ENCODE peak calls at places on chromosome 16, in ten cellular contexts. G is HCT116, T is neuronal stem cell, K is gastrocnemius medialis, V is upper lobe of left lung, I is K562, H is SJSA1, Q is aorta, D is A549, C is mucosa of descending colon. E is an unnamed sample.
A peak's percentile ranks its signal among the peaks of the same experiment; 100 is the strongest.

GRCh38 chr16:80559369-80559768 is 18.6 kb downstream of the DYNLRB2 start:
- DNase-seq in C (no peak), I (no peak), K (no peak), D (no peak), G (no peak), V (no peak), Q (no peak), H (no peak), T (no peak), E (no peak)

GRCh38 chr16:80988756-80989155 is 17.9 kb downstream of the CMC2 start:
- DNase-seq in I (no peak), G (no peak), H (no peak), Q (no peak), C (no peak), T (no peak), D (no peak), V (no peak), K (no peak), E (no peak)

GRCh38 chr16:138049-138417 is 440 bp downstream of the NPRL3 start:
- DNase-seq in V (no peak), Q (peak; percentile 56), H (peak; percentile 25), K (no peak), G (no peak), C (peak; percentile 15), I (peak; percentile 59), D (no peak), T (peak; percentile 56), E (peak; percentile 21)

GRCh38 chr16:53839150-53839549 is 135.2 kb downstream of the FTO start:
- DNase-seq in H (no peak), K (no peak), T (no peak), D (no peak), Q (no peak), I (no peak), C (no peak), V (no peak), G (no peak), E (no peak)

GRCh38 chr16:9351841-9352434 is 260.5 kb downstream of the HAPSTR1 start:
- DNase-seq in K (no peak), V (no peak), G (no peak), H (no peak), I (no peak), C (no peak), Q (no peak), T (no peak), D (no peak), E (no peak)

GRCh38 chr16:68786685-68787418 is 49.8 kb downstream of the CDH1 start:
- DNase-seq in C (no peak), D (peak; percentile 25), H (no peak), G (no peak), Q (no peak), V (no peak), I (no peak), T (no peak), K (no peak), E (no peak)

GRCh38 chr16:14104066-14104465 is 32.9 kb downstream of the MRTFB start:
- DNase-seq in D (no peak), Q (no peak), G (no peak), V (no peak), I (no peak), K (no peak), C (no peak), H (no peak), T (no peak), E (no peak)

GRCh38 chr16:61146429-61146828 is 889.8 kb downstream of the CDH8 start:
- DNase-seq in D (no peak), T (no peak), V (no peak), Q (no peak), K (no peak), H (no peak), G (no peak), I (no peak), C (no peak), E (no peak)

GRCh38 chr16:14244344-14245010 is 173.4 kb downstream of the MRTFB start:
- DNase-seq in Q (no peak), D (no peak), C (no peak), T (no peak), V (no peak), K (no peak), H (no peak), G (no peak), I (no peak), E (no peak)

GRCh38 chr16:80065565-80065964 is 465.0 kb upstream of the MAF start:
- DNase-seq in G (no peak), T (no peak), H (no peak), I (no peak), Q (no peak), D (peak; percentile 21), C (no peak), V (no peak), K (no peak), E (no peak)

GRCh38 chr16:74740795-74741304 is 33.8 kb downstream of the FA2H start:
- DNase-seq in C (peak; percentile 93), H (no peak), T (no peak), Q (peak; percentile 62), G (peak; percentile 75), I (no peak), D (peak; percentile 96), K (no peak), V (no peak), E (no peak)

GRCh38 chr16:19700319-19700781 is 17.7 kb downstream of the KNOP1 start:
- DNase-seq in H (peak; percentile 70), K (no peak), D (peak; percentile 76), V (no peak), C (peak; percentile 50), T (no peak), I (no peak), G (no peak), Q (no peak), E (no peak)

GRCh38 chr16:10949424-10949970 is 5.1 kb downstream of the CLEC16A start:
- DNase-seq in K (no peak), I (no peak), C (no peak), H (no peak), Q (peak; percentile 81), T (no peak), G (no peak), D (peak; percentile 42), V (peak; percentile 74), E (peak; percentile 34)

GRCh38 chr16:22210854-22211253 is 4.8 kb downstream of the EEF2K start:
- DNase-seq in V (no peak), G (no peak), T (no peak), H (no peak), C (no peak), D (no peak), Q (no peak), K (no peak), I (no peak), E (no peak)
- H3K4me3 ChIP-seq in V (no peak overlapping the region), G (no peak overlapping the region), T (no peak overlapping the region), H (no peak overlapping the region), C (no peak overlapping the region), D (no peak overlapping the region), Q (no peak overlapping the region), K (no peak overlapping the region), I (no peak overlapping the region), E (no peak overlapping the region)

DNA sequence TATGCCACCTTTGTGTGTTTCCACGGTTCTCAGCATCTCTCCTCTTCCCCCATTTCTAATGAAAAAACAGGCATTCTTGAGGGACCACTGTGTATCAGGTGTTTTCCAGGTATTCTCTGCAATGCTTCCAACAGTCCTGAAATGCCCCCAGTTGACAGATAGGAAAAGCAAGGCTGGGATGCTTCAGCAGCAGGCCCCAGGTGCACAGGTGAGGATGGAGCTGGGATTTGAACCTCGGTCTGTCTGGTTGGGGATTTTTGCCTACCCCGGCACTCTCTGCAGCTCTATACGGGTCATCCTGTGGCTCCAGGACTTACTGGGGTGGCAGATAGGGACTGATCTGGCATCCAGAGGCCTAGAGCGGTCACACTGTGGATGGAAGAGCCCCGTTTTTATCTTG is 180.5 kb upstream of the GSE1 start:
- DNase-seq in V (no peak), D (no peak), I (no peak), Q (no peak), T (no peak), C (no peak), K (no peak), G (no peak), H (no peak), E (no peak)
- H3K4me1 ChIP-seq in V (peaks cover 7% of the 10 kb centered on the region), D (peaks cover 3% of the 10 kb centered on the region), I (peaks cover 19% of the 10 kb centered on the region), Q (no peaks in the 10 kb centered on the region), T (peaks cover 12% of the 10 kb centered on the region), C (peaks cover 18% of the 10 kb centered on the region), K (peaks cover 9% of the 10 kb centered on the region), G (no peaks in the 10 kb centered on the region), H (no peaks in the 10 kb centered on the region), E (no peaks in the 10 kb centered on the region)

DNA sequence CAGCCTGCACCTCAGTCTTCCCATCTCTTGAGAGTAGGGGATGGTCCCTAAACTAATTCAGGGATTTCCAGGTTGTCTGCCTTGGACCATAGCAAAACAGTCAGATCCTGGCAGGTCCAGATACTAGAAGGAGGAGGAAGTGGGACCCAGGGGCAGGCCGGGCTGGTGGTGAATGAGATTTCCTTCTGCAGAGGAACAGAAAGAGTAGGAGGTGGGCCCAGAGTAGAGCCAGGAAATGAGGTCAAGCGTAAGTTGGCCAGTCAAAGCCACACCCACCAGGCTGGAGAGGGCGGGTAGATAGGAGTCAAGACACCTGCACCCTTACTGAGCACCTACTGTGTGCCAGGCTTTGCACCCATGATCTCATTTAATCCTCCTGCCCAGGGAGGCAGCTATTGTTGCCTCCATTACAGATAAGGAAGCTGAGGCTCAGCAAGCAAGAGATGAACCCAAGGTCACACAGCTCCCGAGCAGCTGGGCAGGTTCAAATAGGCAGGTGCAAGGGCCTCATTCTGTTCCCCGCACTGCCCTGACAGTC is 2.6 kb downstream of the CDH5 start:
- DNase-seq in G (no peak), C (peak; percentile 19), I (no peak), D (no peak), V (peak; percentile 67), T (no peak), H (no peak), K (no peak), Q (peak; percentile 70), E (no peak)
- H3K4me3 ChIP-seq in G (no peak overlapping the region), C (no peak overlapping the region), I (no peak overlapping the region), D (no peak overlapping the region), V (peak overlapping the region; percentile 42), T (no peak overlapping the region), H (no peak overlapping the region), K (peak overlapping the region; percentile 52), Q (no peak overlapping the region), E (no peak overlapping the region)

GRCh38 chr16:85640254-85640558 is 27.1 kb downstream of the GSE1 start:
- DNase-seq in G (no peak), I (no peak), H (no peak), K (no peak), T (no peak), V (no peak), C (no peak), D (no peak), Q (no peak), E (no peak)

GRCh38 chr16:85638248-85638647 is 25.1 kb downstream of the GSE1 start:
- DNase-seq in H (no peak), C (no peak), T (no peak), G (no peak), D (no peak), Q (no peak), I (no peak), V (no peak), K (no peak), E (no peak)

GRCh38 chr16:85638695-85639409 is 25.7 kb downstream of the GSE1 start:
- DNase-seq in T (no peak), V (no peak), G (no peak), I (no peak), H (no peak), K (no peak), C (no peak), D (no peak), Q (no peak), E (no peak)

GRCh38 chr16:85640606-85641005 is 27.5 kb downstream of the GSE1 start:
- DNase-seq in D (no peak), Q (no peak), H (no peak), V (no peak), C (no peak), G (no peak), K (no peak), T (no peak), I (no peak), E (no peak)

GRCh38 chr16:85639529-85640253 is 26.6 kb downstream of the GSE1 start:
- DNase-seq in Q (no peak), K (peak; percentile 78), T (no peak), D (no peak), C (no peak), I (no peak), V (no peak), H (no peak), G (no peak), E (no peak)
- H3K4me1 ChIP-seq in Q (no peaks in the 10 kb centered on the region), K (peaks cover 29% of the 10 kb centered on the region), T (peaks cover 22% of the 10 kb centered on the region), D (peaks cover 12% of the 10 kb centered on the region), C (peaks cover 40% of the 10 kb centered on the region), I (no peaks in the 10 kb centered on the region), V (peaks cover 20% of the 10 kb centered on the region), H (no peaks in the 10 kb centered on the region), G (peaks cover 44% of the 10 kb centered on the region), E (no peaks in the 10 kb centered on the region)

E was measured in CD4-positive, alpha-beta memory T cell.